ENCODE peak calls at places on chromosomes 11 and 22, in nine cellular contexts. V is CD4-positive, alpha-beta T cell; M is AG04450; S is SK-N-SH; W is mesenchymal stem cell; N is PC-3; D is lower lobe of right lung; B is tibial nerve; F is lung. U is an unnamed sample. For H3K9me3, the result is how much of the 10 kb centered on the place peaks cover.

GRCh38 chr11:77094841-77095365 is 7.7 kb upstream of the OMP start:
- DNase-seq in B (no peak), W (no peak), V (no peak), M (no peak), D (peak), F (no peak), N (no peak), S (no peak), U (no peak)

GRCh38 chr11:63508009-63508408 is 2.1 kb downstream of the LGALS12 start:
- DNase-seq in W (no peak), F (peak), S (peak), N (peak), V (no peak), D (no peak), B (no peak), M (no peak), U (no peak)

GRCh38 chr11:122637538-122637937 is 18.0 kb upstream of the UBASH3B start:
- DNase-seq in S (no peak), M (no peak), B (no peak), W (no peak), F (no peak), V (no peak), N (no peak), D (no peak), U (no peak)

GRCh38 chr11:79436911-79437273 is 3.9 kb downstream of the TENM4 start:
- DNase-seq in N (no peak), F (no peak), B (no peak), S (no peak), W (no peak), D (no peak), V (no peak), M (no peak), U (no peak)

GRCh38 chr11:17014774-17015638 is 792 bp upstream of the PLEKHA7 start:
- DNase-seq in S (peak), W (peak), M (no peak), F (no peak), N (peak), B (peak), V (no peak), D (no peak), U (no peak)

GRCh38 chr22:25452116-25452700 is 112.3 kb upstream of the GRK3 start:
- DNase-seq in W (no peak), B (no peak), N (no peak), S (no peak), V (no peak), M (no peak), D (no peak), F (no peak), U (no peak)

GRCh38 chr22:17074648-17075002 is 10.2 kb upstream of the IL17RA start:
- DNase-seq in M (no peak), D (no peak), F (no peak), V (no peak), B (no peak), S (no peak), N (no peak), W (no peak), U (no peak)

GRCh38 chr11:94770563-94771120 is 2.5 kb downstream of the AMOTL1 start:
- DNase-seq in S (peak), D (no peak), N (no peak), W (no peak), V (no peak), B (no peak), M (no peak), F (no peak), U (no peak)

GRCh38 chr11:10261821-10262220 is 32.2 kb downstream of the SBF2 start:
- DNase-seq in B (no peak), F (no peak), W (no peak), D (no peak), N (peak), M (no peak), S (no peak), V (no peak), U (no peak)

GRCh38 chr11:85257837-85258236 is 369.3 kb downstream of the DLG2 start:
- DNase-seq in S (no peak), F (no peak), W (no peak), D (no peak), B (no peak), V (no peak), M (no peak), N (no peak), U (no peak)

GRCh38 chr22:50310209-50310722 is 2.8 kb upstream of the PLXNB2 start:
- DNase-seq in D (peak), M (no peak), S (no peak), N (no peak), V (no peak), F (peak), B (no peak), W (no peak), U (no peak)

GRCh38 chr11:8375460-8375859 is 111.8 kb upstream of the LMO1 start:
- DNase-seq in F (no peak), W (no peak), B (no peak), M (no peak), D (no peak), V (no peak), S (no peak), N (no peak), U (no peak)

GRCh38 chr11:11534981-11535380 is 86.8 kb downstream of the GALNT18 start:
- DNase-seq in B (no peak), D (no peak), W (no peak), S (no peak), N (no peak), M (peak), V (no peak), F (no peak), U (no peak)

GRCh38 chr11:133947298-133947905 is 9.4 kb downstream of the IGSF9B start:
- DNase-seq in D (no peak), S (peak), M (no peak), N (peak), W (peak), F (peak), V (peak), B (no peak), U (peak)

GRCh38 chr11:78514922-78515502 is 59.7 kb downstream of the NARS2 start:
- DNase-seq in V (no peak), B (no peak), F (no peak), S (peak), W (peak), N (no peak), M (no peak), D (no peak), U (no peak)

GRCh38 chr11:46457659-46458058 is 66.1 kb upstream of the CHRM4 start:
- DNase-seq in N (no peak), W (peak), D (peak), B (no peak), S (no peak), F (peak), V (no peak), M (no peak), U (no peak)

GRCh38 chr11:117911694-117912093 is 17.5 kb downstream of the TMPRSS13 start:
- DNase-seq in V (no peak), M (no peak), F (no peak), B (no peak), N (no peak), S (no peak), W (no peak), D (no peak), U (no peak)

DNA sequence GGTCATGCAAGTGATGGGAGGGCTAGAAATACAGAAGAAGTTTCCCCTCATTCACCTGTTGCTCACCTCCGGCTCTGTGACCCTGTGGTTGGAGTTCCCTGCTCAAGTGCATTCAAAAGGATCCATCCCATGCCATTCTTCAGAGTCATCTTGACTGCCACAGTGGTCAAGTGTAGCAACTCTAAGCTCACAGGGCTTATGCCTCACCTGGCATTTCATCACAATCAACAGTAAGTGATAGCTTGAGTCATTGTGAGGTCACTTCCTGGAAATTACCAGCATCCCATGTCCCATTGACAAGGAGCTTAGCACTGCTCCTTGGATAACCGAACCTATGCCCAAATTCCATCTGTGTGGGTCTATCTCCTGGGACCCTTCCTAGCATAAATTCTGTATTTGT is 55.6 kb downstream of the OR4C45 start:
- DNase-seq in V (no peak), W (no peak), S (no peak), M (no peak), F (no peak), B (no peak), N (peak), D (no peak), U (no peak)
- H3K9me3 ChIP-seq in V (under half), W (under half), S (under half), M (under half), F (under half), B (under half), N (under half), D (under half), U (under half)

DNA sequence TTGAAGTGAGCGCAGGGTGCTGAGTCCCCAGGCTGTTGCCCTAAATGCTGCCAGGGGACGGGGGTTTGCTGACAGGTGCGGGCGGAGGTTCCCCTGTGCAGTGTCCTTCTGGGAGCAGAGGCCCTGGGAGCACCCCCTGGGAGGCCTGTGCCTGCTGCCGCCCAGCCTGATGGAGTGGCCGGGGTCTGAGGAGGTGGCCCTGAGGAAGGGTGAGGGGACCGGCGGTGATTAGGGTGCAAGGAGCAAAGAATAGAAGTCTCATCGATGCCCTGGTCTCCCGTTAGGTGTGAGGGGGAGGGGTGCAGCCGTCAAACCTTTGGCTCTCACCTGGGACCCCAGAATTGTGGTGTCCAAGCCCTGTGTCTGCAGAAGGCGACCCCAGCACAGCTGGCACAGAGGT is 1294.7 kb downstream of the BRD1 start:
- DNase-seq in N (no peak), V (no peak), W (no peak), S (no peak), D (no peak), B (no peak), M (no peak), F (no peak), U (no peak)
- H3K9me3 ChIP-seq in N (under half), V (under half), W (under half), S (under half), D (under half), B (under half), M (half or more), F (under half), U (under half)

DNA sequence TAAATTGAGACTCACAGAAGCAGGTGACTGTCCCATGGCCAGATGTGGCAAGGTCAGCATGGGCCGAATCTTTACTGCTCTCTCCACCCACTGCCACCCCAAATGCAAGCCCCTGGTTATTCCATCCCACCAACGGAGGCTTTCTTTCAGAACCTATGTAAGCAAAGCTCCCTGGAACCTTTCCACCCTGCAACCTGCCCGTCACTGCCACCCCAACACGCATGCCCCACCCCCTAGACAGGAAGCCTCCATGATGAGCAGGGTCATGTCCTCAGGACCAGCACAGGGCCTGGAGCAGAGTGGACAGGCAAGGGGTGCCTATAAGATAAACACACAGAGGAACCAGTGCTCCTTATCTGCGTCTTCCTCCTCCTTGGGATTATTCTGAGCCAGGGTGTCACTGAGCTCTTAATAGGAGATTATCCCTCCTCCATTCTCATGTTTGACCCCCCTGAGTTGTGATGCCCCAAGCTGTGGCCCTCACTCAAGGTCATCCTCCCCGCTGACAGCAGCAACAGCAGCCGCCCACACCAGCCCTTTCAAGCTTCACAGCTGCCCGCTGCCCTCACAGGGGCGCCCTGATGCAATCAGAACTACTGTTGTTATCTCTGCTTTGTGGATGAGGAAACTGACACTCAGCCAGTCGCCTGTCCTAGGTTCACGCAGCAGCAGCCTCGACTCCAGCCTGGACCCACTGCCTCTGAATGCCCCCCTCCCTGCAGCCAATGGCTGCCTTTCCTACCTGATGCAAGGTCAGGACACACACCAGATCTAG is 647.2 kb downstream of the TBC1D22A start:
- DNase-seq in D (no peak), S (no peak), B (no peak), W (no peak), F (no peak), V (no peak), M (no peak), N (no peak), U (no peak)
- H3K9me3 ChIP-seq in D (under half), S (under half), B (under half), W (under half), F (under half), V (under half), M (under half), N (under half), U (under half)

GRCh38 chr22:40877488-40877887 is 15.6 kb upstream of the DNAJB7 start:
- DNase-seq in D (no peak), B (no peak), W (no peak), M (no peak), V (no peak), S (no peak), N (no peak), F (no peak), U (no peak)
- H3K9me3 ChIP-seq in D (under half), B (under half), W (under half), M (under half), V (under half), S (under half), N (under half), F (under half), U (under half)

GRCh38 chr11:55106391-55106790 is 155.6 kb upstream of the TRIM48 start:
- DNase-seq in B (no peak), N (no peak), W (no peak), F (no peak), M (no peak), S (no peak), V (no peak), D (no peak), U (no peak)
- H3K9me3 ChIP-seq in B (under half), N (under half), W (half or more), F (under half), M (under half), S (under half), V (under half), D (half or more), U (under half)